ENCODE peak calls at places on chromosomes 4 and X, in seven cellular contexts. V is neuronal stem cell, Q is neural progenitor cell, D is mesendoderm, H is SK-N-SH, P is GM23248, A is colonic mucosa. F is an unnamed sample.

GRCh38 chr4:109332926-109333464 is 30.5 kb upstream of the COL25A1 start:
- DNase-seq in V (no peak), Q (peak), D (peak), H (no peak), P (peak), A (no peak), F (peak)

GRCh38 chr4:149549911-149550310 is 265.7 kb downstream of the IQCM start:
- DNase-seq in V (no peak), Q (peak), D (peak), H (no peak), P (no peak), A (no peak), F (peak)

GRCh38 chrX:120512627-120513026 is 43.5 kb upstream of the LAMP2 start:
- DNase-seq in V (no peak), Q (no peak), D (no peak), H (no peak), P (no peak), A (peak), F (no peak)

GRCh38 chr4:101818362-101818761 is 27.8 kb downstream of the BANK1 start:
- DNase-seq in V (no peak), Q (no peak), D (no peak), H (no peak), P (peak), A (no peak), F (peak)

GRCh38 chr4:169189372-169189771 is 81.4 kb downstream of the SH3RF1 start:
- DNase-seq in V (no peak), Q (no peak), D (no peak), H (no peak), P (no peak), A (no peak), F (no peak)

GRCh38 chrX:39729834-39730670 is 367.7 kb downstream of the BCOR start:
- DNase-seq in V (peak), Q (peak), D (no peak), H (peak), P (peak), A (no peak), F (no peak)

GRCh38 chr4:9781343-9782135 is at the start of gene DRD5:
- DNase-seq in V (peak), Q (peak), D (peak), H (peak), P (no peak), A (no peak), F (no peak)

GRCh38 chrX:154378059-154378798 is 866 bp upstream of the EMD start:
- DNase-seq in V (no peak), Q (no peak), D (no peak), H (peak), P (peak), A (peak), F (peak)

GRCh38 chrX:11864171-11864570 is 106.1 kb downstream of the MSL3 start:
- DNase-seq in V (no peak), Q (no peak), D (no peak), H (no peak), P (no peak), A (no peak), F (no peak)

GRCh38 chrX:65196758-65197371 is 220.6 kb upstream of the ZC4H2 start:
- DNase-seq in V (peak), Q (peak), D (peak), H (no peak), P (peak), A (peak), F (no peak)

GRCh38 chrX:140502491-140503229 is 2.2 kb downstream of the SOX3 start:
- DNase-seq in V (no peak), Q (peak), D (peak), H (peak), P (peak), A (no peak), F (peak)

GRCh38 chr4:149441338-149441737 is 374.3 kb downstream of the IQCM start:
- DNase-seq in V (no peak), Q (no peak), D (no peak), H (no peak), P (peak), A (no peak), F (peak)

GRCh38 chrX:147376601-147377387 is 534.9 kb upstream of the FMR1 start:
- DNase-seq in V (no peak), Q (peak), D (peak), H (no peak), P (no peak), A (no peak), F (no peak)

GRCh38 chr4:15501941-15502340 is 32.3 kb downstream of the CC2D2A start:
- DNase-seq in V (no peak), Q (no peak), D (no peak), H (no peak), P (no peak), A (no peak), F (no peak)

GRCh38 chr4:39046243-39046642 is 14.0 kb upstream of the TMEM156 start:
- DNase-seq in V (no peak), Q (no peak), D (peak), H (no peak), P (peak), A (no peak), F (no peak)

GRCh38 chr4:93719552-93719951 is 109.0 kb upstream of the ATOH1 start:
- DNase-seq in V (no peak), Q (no peak), D (no peak), H (no peak), P (no peak), A (no peak), F (no peak)

GRCh38 chr4:8282134-8282641 is 12.6 kb downstream of the HTRA3 start:
- DNase-seq in V (no peak), Q (no peak), D (no peak), H (no peak), P (no peak), A (no peak), F (no peak)

GRCh38 chr4:163818673-163819072 is 324.2 kb downstream of the TMA16 start:
- DNase-seq in V (no peak), Q (no peak), D (no peak), H (no peak), P (no peak), A (no peak), F (no peak)

GRCh38 chr4:113645771-113646455 is 115.6 kb downstream of the CAMK2D start:
- DNase-seq in V (no peak), Q (peak), D (peak), H (no peak), P (peak), A (peak), F (no peak)

GRCh38 chr4:37928896-37929537 is 31.2 kb upstream of the PTTG2 start:
- DNase-seq in V (no peak), Q (no peak), D (no peak), H (no peak), P (peak), A (no peak), F (no peak)

GRCh38 chr4:26173619-26174018 is 147.2 kb upstream of the RBPJ start:
- DNase-seq in V (no peak), Q (no peak), D (no peak), H (no peak), P (no peak), A (no peak), F (peak)

GRCh38 chr4:165715989-165716388 is 157.0 kb upstream of the TLL1 start:
- DNase-seq in V (no peak), Q (no peak), D (no peak), H (no peak), P (no peak), A (no peak), F (no peak)

GRCh38 chrX:43804021-43804420 is 78.2 kb downstream of the MAOB start:
- DNase-seq in V (no peak), Q (no peak), D (no peak), H (no peak), P (no peak), A (no peak), F (no peak)

GRCh38 chr4:141131738-141132688 is 1.3 kb downstream of the RNF150 start:
- DNase-seq in V (peak), Q (peak), D (peak), H (no peak), P (peak), A (peak), F (peak)

GRCh38 chrX:44234116-44234515 is 109.4 kb downstream of the EFHC2 start:
- DNase-seq in V (no peak), Q (no peak), D (no peak), H (no peak), P (no peak), A (no peak), F (no peak)

GRCh38 chr4:107736924-107737448 is 17.0 kb upstream of the PAPSS1 start:
- DNase-seq in V (peak), Q (peak), D (peak), H (peak), P (peak), A (peak), F (peak)

GRCh38 chr4:98845960-98846359 is 83.0 kb downstream of the EIF4E start:
- DNase-seq in V (peak), Q (no peak), D (peak), H (no peak), P (no peak), A (no peak), F (no peak)

GRCh38 chrX:109886122-109886761 is 116.7 kb upstream of the TMEM164 start:
- DNase-seq in V (peak), Q (peak), D (peak), H (peak), P (peak), A (peak), F (peak)

GRCh38 chrX:109954333-109954732 is 48.6 kb upstream of the TMEM164 start:
- DNase-seq in V (no peak), Q (no peak), D (no peak), H (no peak), P (peak), A (no peak), F (no peak)

GRCh38 chr4:17155486-17155885 is 257.0 kb upstream of the LDB2 start:
- DNase-seq in V (no peak), Q (no peak), D (no peak), H (no peak), P (peak), A (no peak), F (no peak)

GRCh38 chr4:180636696-180637095 is 1606.5 kb upstream of the TENM3 start:
- DNase-seq in V (no peak), Q (no peak), D (no peak), H (no peak), P (no peak), A (no peak), F (peak)

GRCh38 chr4:69104719-69105275 is 8.5 kb downstream of the UGT2B7 start:
- DNase-seq in V (no peak), Q (no peak), D (no peak), H (no peak), P (no peak), A (peak), F (no peak)

GRCh38 chr4:143406523-143406922 is 69.8 kb downstream of the GAB1 start:
- DNase-seq in V (no peak), Q (no peak), D (no peak), H (no peak), P (peak), A (peak), F (no peak)

GRCh38 chrX:100263650-100264049 is 146.4 kb downstream of the PCDH19 start:
- DNase-seq in V (no peak), Q (no peak), D (no peak), H (no peak), P (peak), A (no peak), F (no peak)

GRCh38 chr4:140069068-140069467 is 84.9 kb downstream of the MAML3 start:
- DNase-seq in V (no peak), Q (no peak), D (no peak), H (no peak), P (peak), A (no peak), F (peak)

GRCh38 chr4:6953751-6954380 is 44.2 kb downstream of the TBC1D14 start:
- DNase-seq in V (no peak), Q (peak), D (peak), H (peak), P (peak), A (peak), F (peak)

GRCh38 chr4:73676881-73677323 is 56.7 kb upstream of the RASSF6 start:
- DNase-seq in V (no peak), Q (no peak), D (no peak), H (no peak), P (peak), A (no peak), F (no peak)

GRCh38 chr4:178142724-178143123 is 700.5 kb upstream of the AGA start:
- DNase-seq in V (no peak), Q (no peak), D (no peak), H (no peak), P (no peak), A (no peak), F (no peak)

DNA sequence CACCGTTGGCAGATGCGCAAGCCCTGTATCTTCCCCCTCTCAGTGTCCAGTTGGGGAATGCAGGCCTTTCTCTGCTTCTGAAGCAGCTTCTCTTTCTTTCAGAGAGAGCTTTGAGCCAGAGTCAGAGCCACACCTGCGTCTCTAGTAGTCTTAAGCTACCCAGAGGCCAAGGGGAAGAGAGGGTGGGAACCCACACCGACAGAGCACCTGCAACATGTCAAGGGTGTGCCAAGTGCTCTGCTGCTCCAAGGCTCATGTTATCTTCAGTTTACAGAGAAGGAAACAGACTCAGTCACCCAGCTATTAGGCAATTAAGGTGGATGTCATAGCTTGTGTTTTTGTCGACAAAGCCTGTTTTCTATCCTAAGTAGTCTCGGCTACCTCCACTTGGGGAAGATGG is 22.7 kb upstream of the RNF212 start:
- DNase-seq in V (no peak), Q (no peak), D (no peak), H (no peak), P (no peak), A (peak), F (no peak)
- H3K9ac ChIP-seq in V (no peak), Q (no peak), D (no peak), H (no peak), P (no peak), A (no peak), F (no peak)

GRCh38 chr4:51842167-51842553 is 793 bp upstream of the DCUN1D4 start:
- DNase-seq in V (no peak), Q (peak), D (no peak), H (peak), P (peak), A (peak), F (peak)
- H3K9ac ChIP-seq in V (peak), Q (no peak), D (peak), H (peak), P (peak), A (peak), F (peak)

DNA sequence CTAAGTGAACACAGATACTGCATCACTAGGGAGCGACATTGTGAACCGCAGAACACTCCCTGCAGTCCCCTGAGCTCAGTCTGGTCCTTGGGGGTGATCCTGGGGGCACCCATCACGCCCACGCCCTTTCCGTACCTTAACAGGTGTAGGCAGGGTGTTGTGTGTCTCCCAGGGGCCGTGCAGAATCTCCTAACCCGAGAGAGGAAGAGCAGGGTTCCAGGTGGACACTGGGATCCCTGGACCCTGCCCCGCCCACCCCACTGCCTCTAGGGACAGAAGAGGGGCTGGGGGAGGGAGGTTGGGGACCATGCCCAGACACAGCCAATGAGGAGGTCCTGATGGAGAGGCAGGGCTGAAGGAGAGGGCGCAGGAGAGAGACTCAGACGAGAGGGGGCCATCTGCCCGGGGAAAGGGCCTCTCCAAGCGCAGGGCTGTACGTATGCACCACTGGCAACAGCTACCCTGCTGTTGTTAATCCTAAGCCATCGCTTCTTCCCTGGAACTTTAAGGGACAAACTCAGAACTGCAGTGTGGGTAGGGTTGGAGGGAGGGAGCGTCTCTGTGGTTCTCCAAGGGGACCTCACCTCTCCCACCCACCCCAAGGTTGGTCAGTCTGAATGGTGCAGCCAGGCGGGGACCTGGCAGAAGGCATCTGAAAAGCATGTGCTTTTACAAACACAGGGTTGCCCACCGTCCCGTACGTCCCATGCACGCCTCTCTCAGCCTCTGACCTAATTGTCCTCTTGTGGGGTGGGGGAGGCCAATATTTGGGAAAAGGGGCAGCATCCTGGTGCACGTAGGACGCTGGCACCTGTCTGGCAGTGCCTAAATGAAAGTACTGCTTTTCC is 2.4 kb downstream of the P2RY8 start:
- DNase-seq in V (no peak), Q (peak), D (peak), H (no peak), P (no peak), A (no peak), F (no peak)
- H3K9ac ChIP-seq in V (no peak), Q (no peak), D (no peak), H (no peak), P (no peak), A (peak), F (no peak)

DNA sequence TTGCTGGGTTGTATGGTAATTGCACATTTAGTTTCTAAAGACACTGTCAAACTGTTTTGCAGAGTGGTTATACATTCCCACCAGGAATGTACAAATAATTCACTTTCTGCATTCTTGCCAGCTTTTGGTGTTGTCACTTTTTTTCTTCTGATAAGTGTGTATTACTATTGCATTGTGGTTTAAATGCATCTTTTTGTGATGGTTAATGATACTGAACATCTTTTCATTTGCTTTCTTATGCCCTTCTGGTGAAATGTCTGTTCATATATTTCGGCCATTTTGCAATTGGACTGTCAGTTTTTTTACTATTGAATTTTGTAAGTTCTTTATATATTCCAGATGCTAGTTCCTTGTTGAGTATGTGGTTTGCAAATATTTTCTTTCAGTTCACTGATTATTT is 19.4 kb upstream of the BMP2K start:
- DNase-seq in V (no peak), Q (no peak), D (no peak), H (no peak), P (no peak), A (no peak), F (no peak)
- H3K9ac ChIP-seq in V (no peak), Q (no peak), D (no peak), H (no peak), P (no peak), A (no peak), F (no peak)

DNA sequence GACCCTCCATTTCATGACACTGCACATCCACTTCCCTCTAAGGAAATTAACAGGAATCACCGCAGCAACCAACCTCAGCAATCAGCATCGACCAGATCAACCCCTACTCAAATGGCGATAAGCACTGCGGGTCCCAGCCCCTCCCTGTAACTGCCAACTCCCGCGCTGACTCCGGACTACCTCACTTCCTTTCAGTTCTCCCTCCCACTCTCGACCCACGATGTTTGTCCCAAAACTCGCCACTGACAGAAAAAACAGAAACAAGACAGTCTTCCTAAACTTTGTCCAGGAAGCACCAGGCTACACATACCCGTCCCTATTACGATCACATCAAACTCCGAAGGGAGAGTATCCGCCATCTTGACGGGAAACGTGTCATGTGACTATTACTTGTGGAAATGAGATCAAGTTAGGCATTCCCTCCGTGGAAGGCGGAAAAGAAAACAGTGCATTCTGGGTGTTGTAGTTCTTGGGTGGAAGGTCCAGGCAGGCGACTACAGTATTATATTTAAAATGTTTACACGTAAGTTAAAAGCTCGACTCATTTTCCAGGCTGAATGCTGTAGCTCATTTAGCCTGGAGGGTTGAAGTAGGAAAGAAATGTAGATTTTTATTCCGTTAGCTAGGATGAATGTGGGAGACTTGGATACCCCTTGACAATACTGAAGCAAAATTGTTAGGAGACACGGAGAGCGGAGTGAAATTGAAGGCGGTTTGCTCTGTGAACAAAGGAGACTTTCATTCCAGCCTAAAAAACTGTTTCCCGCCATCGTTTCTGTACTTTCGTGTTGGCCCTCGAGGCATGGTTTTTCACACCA is at the start of gene CHM:
- DNase-seq in V (peak), Q (peak), D (peak), H (peak), P (peak), A (peak), F (peak)
- H3K9ac ChIP-seq in V (peak), Q (peak), D (peak), H (peak), P (peak), A (peak), F (peak)

DNA sequence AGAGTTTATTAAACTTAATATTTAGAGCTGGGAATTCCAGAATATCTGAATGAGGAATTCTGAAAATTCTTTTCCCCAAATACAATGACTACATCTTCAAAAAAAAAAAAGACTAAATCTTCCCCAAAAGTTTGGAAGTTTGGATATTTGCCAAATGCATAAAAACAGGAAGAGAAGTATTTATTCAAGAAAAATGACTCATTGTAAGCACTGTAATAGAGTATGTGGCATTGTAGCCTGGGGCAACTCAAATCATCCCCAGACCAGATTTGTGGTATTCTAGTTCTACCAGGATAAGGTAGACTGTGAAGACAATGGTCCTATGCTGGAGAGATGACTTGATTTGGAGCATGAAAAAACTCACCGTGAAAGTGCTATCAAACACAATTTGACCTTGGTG is 78.5 kb upstream of the PDHA2 start:
- DNase-seq in V (no peak), Q (no peak), D (peak), H (no peak), P (no peak), A (no peak), F (peak)
- H3K9ac ChIP-seq in V (no peak), Q (no peak), D (no peak), H (no peak), P (no peak), A (no peak), F (no peak)